ENCODE peak calls at places on chromosomes 6 and 20, in ten cellular contexts. Y is hepatocyte, A is keratinocyte, N is fibroblast of lung, T is GM23248, I is neural progenitor cell, F is GM23338, S is HCT116, X is endothelial cell of umbilical vein, J is K562. V is an unnamed sample. For H3K36me3, the result is how much of the 10 kb centered on the place peaks cover.

GRCh38 chr20:35263609-35264223 is 14.2 kb downstream of the MMP24OS start:
- DNase-seq in Y (no peak), A (no peak), N (no peak), T (no peak), I (no peak), F (no peak), S (no peak), X (no peak), J (no peak), V (no peak)

GRCh38 chr6:3610206-3610605 is 141.3 kb downstream of the PXDC1 start:
- DNase-seq in Y (peak), A (peak), N (peak), T (no peak), I (no peak), F (no peak), S (no peak), X (peak), J (no peak), V (peak)

GRCh38 chr6:77502966-77503365 is 39.7 kb upstream of the HTR1B start:
- DNase-seq in Y (no peak), A (peak), N (peak), T (peak), I (no peak), F (no peak), S (no peak), X (no peak), J (no peak), V (no peak)

GRCh38 chr6:33692760-33693158 is 18.7 kb downstream of the UQCC2 start:
- DNase-seq in Y (no peak), A (no peak), N (peak), T (peak), I (no peak), F (no peak), S (no peak), X (no peak), J (no peak), V (no peak)

GRCh38 chr6:85449818-85450577 is at the start of gene NT5E:
- DNase-seq in Y (peak), A (no peak), N (peak), T (peak), I (peak), F (peak), S (no peak), X (peak), J (no peak), V (peak)

GRCh38 chr20:45036044-45036755 is 64.7 kb downstream of the KCNS1 start:
- DNase-seq in Y (no peak), A (peak), N (peak), T (peak), I (no peak), F (no peak), S (peak), X (peak), J (peak), V (peak)

GRCh38 chr20:61396262-61396848 is 144.3 kb downstream of the CDH4 start:
- DNase-seq in Y (no peak), A (no peak), N (no peak), T (no peak), I (no peak), F (no peak), S (no peak), X (no peak), J (no peak), V (no peak)

GRCh38 chr6:134345780-134346179 is 27.9 kb upstream of the SGK1 start:
- DNase-seq in Y (no peak), A (no peak), N (no peak), T (no peak), I (no peak), F (no peak), S (no peak), X (no peak), J (no peak), V (no peak)

GRCh38 chr6:113683968-113684367 is 173.2 kb upstream of the MARCKS start:
- DNase-seq in Y (no peak), A (no peak), N (no peak), T (no peak), I (no peak), F (no peak), S (no peak), X (no peak), J (no peak), V (no peak)

GRCh38 chr20:19658137-19658536 is 99.9 kb upstream of the RIN2 start:
- DNase-seq in Y (no peak), A (no peak), N (no peak), T (no peak), I (no peak), F (no peak), S (no peak), X (no peak), J (no peak), V (no peak)

GRCh38 chr20:23445596-23446217 is 6.2 kb downstream of the CSTL1 start:
- DNase-seq in Y (peak), A (peak), N (peak), T (peak), I (no peak), F (no peak), S (peak), X (no peak), J (no peak), V (no peak)

GRCh38 chr20:31720486-31721407 is 1.9 kb downstream of the BCL2L1 start:
- DNase-seq in Y (peak), A (no peak), N (no peak), T (no peak), I (no peak), F (peak), S (no peak), X (peak), J (peak), V (no peak)

GRCh38 chr6:157381631-157382621 is 936 bp downstream of the ZDHHC14 start:
- DNase-seq in Y (peak), A (no peak), N (peak), T (peak), I (peak), F (peak), S (no peak), X (peak), J (peak), V (peak)

GRCh38 chr6:72952808-72953630 is 272.3 kb downstream of the KHDC1L start:
- DNase-seq in Y (no peak), A (no peak), N (peak), T (peak), I (no peak), F (no peak), S (no peak), X (peak), J (no peak), V (peak)

GRCh38 chr20:63966172-63966943 is 3.4 kb downstream of the ZNF512B start:
- DNase-seq in Y (no peak), A (no peak), N (no peak), T (no peak), I (no peak), F (no peak), S (no peak), X (no peak), J (no peak), V (no peak)

GRCh38 chr6:26199057-26199772 is 112.0 kb downstream of the HFE start:
- DNase-seq in Y (peak), A (peak), N (peak), T (peak), I (peak), F (peak), S (peak), X (peak), J (peak), V (peak)

GRCh38 chr20:20002101-20002998 is 14.8 kb upstream of the NAA20 start:
- DNase-seq in Y (no peak), A (no peak), N (no peak), T (no peak), I (no peak), F (no peak), S (no peak), X (no peak), J (peak), V (peak)

GRCh38 chr20:50296450-50297375 is 106.1 kb downstream of the CEBPB start:
- DNase-seq in Y (no peak), A (no peak), N (no peak), T (peak), I (no peak), F (no peak), S (no peak), X (no peak), J (no peak), V (no peak)

GRCh38 chr20:41616228-41616627 is 1.9 kb downstream of the CHD6 start:
- DNase-seq in Y (no peak), A (no peak), N (no peak), T (peak), I (no peak), F (no peak), S (no peak), X (no peak), J (no peak), V (no peak)

GRCh38 chr20:34824026-34824860 is 1.2 kb downstream of the NCOA6 start:
- DNase-seq in Y (peak), A (no peak), N (peak), T (peak), I (peak), F (peak), S (peak), X (peak), J (peak), V (peak)

GRCh38 chr20:4151991-4152695 is 136.8 kb upstream of the RNF24 start:
- DNase-seq in Y (no peak), A (no peak), N (peak), T (peak), I (no peak), F (no peak), S (no peak), X (no peak), J (no peak), V (no peak)

GRCh38 chr20:47502271-47502730 is 614 bp downstream of the NCOA3 start:
- DNase-seq in Y (peak), A (no peak), N (peak), T (peak), I (peak), F (peak), S (no peak), X (no peak), J (peak), V (peak)

GRCh38 chr20:4472906-4473305 is 248.8 kb upstream of the PRND start:
- DNase-seq in Y (no peak), A (no peak), N (peak), T (peak), I (no peak), F (no peak), S (no peak), X (no peak), J (no peak), V (no peak)

GRCh38 chr6:35498407-35499045 is 1.6 kb upstream of the TEAD3 start:
- DNase-seq in Y (no peak), A (no peak), N (no peak), T (no peak), I (no peak), F (no peak), S (no peak), X (no peak), J (peak), V (no peak)

GRCh38 chr6:89941031-89941775 is 46.9 kb downstream of the GJA10 start:
- DNase-seq in Y (peak), A (no peak), N (peak), T (peak), I (no peak), F (no peak), S (no peak), X (no peak), J (no peak), V (no peak)

GRCh38 chr6:73610444-73611275 is 43.1 kb downstream of the SLC17A5 start:
- DNase-seq in Y (peak), A (no peak), N (peak), T (peak), I (peak), F (peak), S (peak), X (peak), J (peak), V (peak)

GRCh38 chr6:82182756-82183155 is 64.8 kb downstream of the IBTK start:
- DNase-seq in Y (no peak), A (no peak), N (peak), T (peak), I (no peak), F (no peak), S (no peak), X (no peak), J (no peak), V (no peak)

GRCh38 chr6:38638941-38639497 is 710 bp downstream of the BTBD9 start:
- DNase-seq in Y (peak), A (no peak), N (peak), T (peak), I (peak), F (peak), S (peak), X (peak), J (no peak), V (no peak)

GRCh38 chr20:43564993-43565757 is 6.3 kb downstream of the SGK2 start:
- DNase-seq in Y (no peak), A (no peak), N (no peak), T (no peak), I (no peak), F (peak), S (no peak), X (no peak), J (no peak), V (no peak)

GRCh38 chr6:20211037-20211940 is 980 bp downstream of the MBOAT1 start:
- DNase-seq in Y (peak), A (peak), N (peak), T (peak), I (peak), F (peak), S (no peak), X (peak), J (peak), V (no peak)

GRCh38 chr20:25470045-25470444 is 62.6 kb downstream of the GINS1 start:
- DNase-seq in Y (peak), A (no peak), N (peak), T (peak), I (peak), F (peak), S (peak), X (peak), J (peak), V (peak)

GRCh38 chr6:41602422-41602743 is 35.9 kb upstream of the MDFI start:
- DNase-seq in Y (no peak), A (no peak), N (no peak), T (no peak), I (no peak), F (no peak), S (no peak), X (no peak), J (no peak), V (no peak)

GRCh38 chr6:150038202-150038830 is 13.0 kb upstream of the RAET1L start:
- DNase-seq in Y (no peak), A (no peak), N (no peak), T (peak), I (peak), F (peak), S (no peak), X (no peak), J (no peak), V (no peak)
- TF ChIP-seq EZH2 in Y (no peak), A (peak), N (peak), T (peak), I (peak), F (peak), S (no peak), X (peak), J (no peak), V (peak)

DNA sequence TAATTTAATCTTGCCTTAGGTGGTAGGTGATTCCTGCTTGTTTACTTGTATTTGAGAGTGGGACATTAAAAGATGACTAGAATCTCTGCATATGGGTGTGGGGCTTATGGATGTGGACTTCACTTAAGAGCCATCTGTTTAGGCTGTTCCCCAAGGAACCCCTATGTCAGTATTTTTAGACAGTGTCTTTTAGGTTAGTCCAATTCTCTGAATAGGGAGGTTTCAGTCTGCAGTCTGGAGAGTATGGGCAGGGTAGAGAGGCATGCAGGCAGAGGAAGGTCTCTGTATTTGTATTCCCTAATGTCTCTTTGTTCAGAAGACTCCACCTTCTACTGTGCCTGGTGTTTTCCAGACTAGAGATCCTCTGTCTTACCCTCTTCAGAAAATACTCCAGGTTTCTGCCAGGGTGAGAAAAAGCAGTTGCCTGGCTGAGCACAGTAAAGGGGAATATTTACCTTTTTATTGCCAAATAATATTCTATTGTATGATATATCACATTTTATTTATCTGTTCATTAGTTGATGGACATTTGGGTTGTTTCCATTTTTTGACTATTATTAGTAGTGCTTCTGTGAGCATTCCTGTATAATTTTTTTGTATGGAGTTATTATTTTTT is 19.1 kb downstream of the SLX4IP start:
- DNase-seq in Y (no peak), A (no peak), N (no peak), T (no peak), I (no peak), F (no peak), S (no peak), X (no peak), J (no peak), V (no peak)
- H3K27ac ChIP-seq in Y (no peak), A (no peak), N (no peak), T (no peak), I (no peak), F (peak), S (no peak), X (no peak), J (no peak), V (no peak)

DNA sequence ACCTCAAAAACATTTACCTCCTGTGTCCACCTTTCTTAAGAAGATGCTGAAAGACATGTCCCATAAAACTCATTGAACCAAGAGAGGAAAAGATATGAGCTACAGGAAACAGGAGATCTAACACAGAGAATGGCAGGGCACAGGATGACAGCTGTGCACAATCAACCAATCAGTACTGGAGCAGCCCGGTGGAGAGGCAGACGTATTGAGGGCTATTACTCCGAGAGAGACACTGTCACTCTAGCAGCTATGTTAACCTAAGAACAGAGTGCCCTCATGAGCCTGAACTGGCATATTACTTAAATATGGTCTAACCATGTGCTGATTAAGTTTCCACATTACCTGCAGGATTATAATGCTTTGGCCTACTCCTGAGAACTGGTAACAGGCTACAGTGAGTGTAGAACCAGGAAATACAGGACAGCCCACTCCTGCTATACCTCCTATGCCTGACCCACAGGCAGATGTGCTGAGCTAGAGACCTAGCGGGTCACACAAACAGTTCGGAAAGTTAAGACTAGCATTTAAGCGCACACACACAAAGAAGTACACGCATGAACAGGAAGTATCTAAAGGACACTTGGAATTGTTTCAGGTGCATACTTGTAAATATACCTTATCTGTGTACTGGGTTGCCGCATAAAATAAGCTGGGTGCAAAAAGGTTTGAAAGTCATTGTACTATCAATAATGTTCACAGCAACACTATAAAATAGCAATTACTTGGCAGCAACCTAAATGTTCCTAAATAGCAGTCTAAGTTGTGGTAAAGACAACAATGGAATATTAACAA is 199.3 kb upstream of the SHLD1 start:
- DNase-seq in Y (no peak), A (no peak), N (no peak), T (no peak), I (no peak), F (no peak), S (no peak), X (no peak), J (no peak), V (no peak)
- H3K36me3 ChIP-seq in Y (under half), A (under half), N (under half), T (under half), I (under half), F (under half), S (under half), X (under half), J (half or more), V (under half)

GRCh38 chr6:125748534-125749111 is 809 bp upstream of the HEY2 start:
- DNase-seq in Y (no peak), A (no peak), N (peak), T (peak), I (peak), F (no peak), S (no peak), X (peak), J (no peak), V (peak)
- TF ChIP-seq EZH2 in Y (no peak), A (peak), N (no peak), T (peak), I (no peak), F (peak), S (no peak), X (no peak), J (peak), V (no peak)

GRCh38 chr20:9409352-9409751 is 105.0 kb upstream of the LAMP5 start:
- DNase-seq in Y (no peak), A (no peak), N (peak), T (peak), I (no peak), F (no peak), S (no peak), X (peak), J (no peak), V (no peak)

GRCh38 chr20:9409981-9410380 is 104.4 kb upstream of the LAMP5 start:
- DNase-seq in Y (no peak), A (no peak), N (peak), T (peak), I (no peak), F (no peak), S (no peak), X (no peak), J (no peak), V (peak)

GRCh38 chr20:9411833-9412232 is 102.6 kb upstream of the LAMP5 start:
- DNase-seq in Y (no peak), A (no peak), N (no peak), T (no peak), I (no peak), F (no peak), S (no peak), X (no peak), J (no peak), V (no peak)

GRCh38 chr20:9413001-9413400 is 101.4 kb upstream of the LAMP5 start:
- DNase-seq in Y (no peak), A (no peak), N (no peak), T (no peak), I (no peak), F (no peak), S (no peak), X (no peak), J (no peak), V (no peak)

DNA sequence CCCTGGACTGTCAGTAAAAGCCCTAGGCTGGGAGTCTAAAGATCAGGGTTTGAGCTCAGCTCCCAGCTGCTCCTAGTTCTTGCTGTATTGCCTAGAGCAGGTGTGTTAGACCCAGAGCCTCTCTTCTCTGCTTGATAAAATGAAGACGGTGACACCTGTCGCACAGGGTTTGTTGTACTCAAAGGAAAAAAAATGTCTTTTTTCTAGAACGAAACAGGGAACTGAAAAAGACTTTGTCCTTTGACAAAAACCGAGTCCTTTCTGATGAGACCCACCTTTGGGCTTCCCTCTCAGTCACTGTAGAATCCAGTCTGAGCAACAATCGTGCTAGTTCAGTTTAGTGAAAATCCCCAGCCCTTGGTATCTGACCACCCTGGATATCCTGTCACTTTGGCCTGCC is 102.1 kb upstream of the LAMP5 start:
- DNase-seq in Y (no peak), A (no peak), N (no peak), T (no peak), I (no peak), F (no peak), S (no peak), X (no peak), J (no peak), V (no peak)
- H3K27ac ChIP-seq in Y (no peak), A (no peak), N (no peak), T (no peak), I (no peak), F (no peak), S (no peak), X (no peak), J (no peak), V (no peak)

GRCh38 chr6:109373762-109374161 is 8.5 kb downstream of the CD164 start:
- DNase-seq in Y (no peak), A (no peak), N (no peak), T (peak), I (no peak), F (no peak), S (no peak), X (no peak), J (no peak), V (no peak)

GRCh38 chr6:109372070-109372585 is 10.1 kb downstream of the CD164 start:
- DNase-seq in Y (no peak), A (no peak), N (peak), T (no peak), I (no peak), F (no peak), S (no peak), X (no peak), J (no peak), V (no peak)

GRCh38 chr6:109374493-109374892 is 7.8 kb downstream of the CD164 start:
- DNase-seq in Y (no peak), A (no peak), N (no peak), T (no peak), I (no peak), F (no peak), S (no peak), X (no peak), J (no peak), V (no peak)

GRCh38 chr6:109370792-109371191 is 11.5 kb downstream of the CD164 start:
- DNase-seq in Y (no peak), A (no peak), N (no peak), T (no peak), I (no peak), F (no peak), S (no peak), X (no peak), J (no peak), V (no peak)

GRCh38 chr6:109373333-109373732 is 8.9 kb downstream of the CD164 start:
- DNase-seq in Y (no peak), A (no peak), N (no peak), T (no peak), I (no peak), F (no peak), S (no peak), X (no peak), J (no peak), V (no peak)
- H3K36me3 ChIP-seq in Y (under half), A (under half), N (under half), T (half or more), I (under half), F (under half), S (half or more), X (under half), J (half or more), V (half or more)

V was measured in A673.